ENCODE peak calls at places on chromosomes 11 and 22, in four cellular contexts. S is HepG2, W is K562, Q is GM12878. V is an unnamed sample.

GRCh38 chr11:47477323-47477722 is 28.4 kb upstream of the RAPSN start:
- DNase-seq in S (no peak), W (no peak), Q (no peak), V (no peak)

GRCh38 chr11:10934293-10934850 is 76.5 kb upstream of the ZBED5 start:
- DNase-seq in S (no peak), W (peak; percentile 59), Q (no peak), V (no peak)

GRCh38 chr11:35549787-35550186 is 24.4 kb upstream of the PAMR1 start:
- DNase-seq in S (no peak), W (no peak), Q (no peak), V (no peak)

GRCh38 chr11:8060801-8061554 is 20.0 kb upstream of the TUB start:
- DNase-seq in S (no peak), W (no peak), Q (no peak), V (no peak)

GRCh38 chr11:7098235-7098832 is 9.5 kb downstream of the RBMXL2 start:
- DNase-seq in S (peak; percentile 49), W (peak; percentile 46), Q (peak; percentile 40), V (no peak)

GRCh38 chr11:110050201-110050506 is 43.0 kb upstream of the ZC3H12C start:
- DNase-seq in S (no peak), W (no peak), Q (no peak), V (no peak)

GRCh38 chr11:124801014-124801413 is 808 bp upstream of the MSANTD2 start:
- DNase-seq in S (no peak), W (no peak), Q (no peak), V (no peak)

GRCh38 chr11:1251236-1251770 is 28.4 kb downstream of the MUC5B start:
- DNase-seq in S (no peak), W (no peak), Q (no peak), V (no peak)

GRCh38 chr11:66962247-66962646 is 4.1 kb upstream of the PC start:
- DNase-seq in S (no peak), W (no peak), Q (no peak), V (no peak)

GRCh38 chr11:8317164-8317563 is 53.5 kb upstream of the LMO1 start:
- DNase-seq in S (no peak), W (no peak), Q (no peak), V (no peak)

GRCh38 chr22:33687464-33687863 is 232.8 kb downstream of the LARGE1 start:
- DNase-seq in S (no peak), W (no peak), Q (no peak), V (no peak)

GRCh38 chr11:125356736-125357292 is 139.3 kb downstream of the FEZ1 start:
- DNase-seq in S (no peak), W (no peak), Q (no peak), V (no peak)

GRCh38 chr22:43179911-43180195 is 7.1 kb downstream of the TTLL12 start:
- DNase-seq in S (no peak), W (no peak), Q (no peak), V (no peak)

GRCh38 chr11:37988031-37988430 is 1390.0 kb upstream of the RAG2 start:
- DNase-seq in S (no peak), W (no peak), Q (no peak), V (no peak)

GRCh38 chr22:46902998-46903916 is 140.8 kb downstream of the TBC1D22A start:
- DNase-seq in S (no peak), W (no peak), Q (no peak), V (peak; percentile 58)

GRCh38 chr11:74135516-74135840 is 35.3 kb downstream of the C2CD3 start:
- DNase-seq in S (no peak), W (no peak), Q (no peak), V (no peak)

GRCh38 chr22:42519544-42520237 is at the start of gene RRP7A:
- DNase-seq in S (peak; percentile 48), W (peak; percentile 78), Q (no peak), V (peak; percentile 83)

GRCh38 chr11:20008870-20009644 is 151.2 kb downstream of the DBX1 start:
- DNase-seq in S (peak; percentile 56), W (no peak), Q (no peak), V (no peak)

GRCh38 chr22:22156716-22157499 is 87.7 kb upstream of the VPREB1 start:
- DNase-seq in S (peak; percentile 70), W (peak; percentile 98), Q (peak; percentile 59), V (peak; percentile 63)

GRCh38 chr11:121421149-121421906 is 30.8 kb upstream of the SORL1 start:
- DNase-seq in S (no peak), W (no peak), Q (no peak), V (no peak)

GRCh38 chr11:44243633-44244343 is 66.2 kb downstream of the ALX4 start:
- DNase-seq in S (peak; percentile 77), W (no peak), Q (no peak), V (peak; percentile 55)

GRCh38 chr22:48153726-48154125 is 1391.3 kb downstream of the TBC1D22A start:
- DNase-seq in S (no peak), W (no peak), Q (no peak), V (no peak)
- TF ChIP-seq ATF2 in S (no peak), W (no peak), Q (no peak), V (no peak)

DNA sequence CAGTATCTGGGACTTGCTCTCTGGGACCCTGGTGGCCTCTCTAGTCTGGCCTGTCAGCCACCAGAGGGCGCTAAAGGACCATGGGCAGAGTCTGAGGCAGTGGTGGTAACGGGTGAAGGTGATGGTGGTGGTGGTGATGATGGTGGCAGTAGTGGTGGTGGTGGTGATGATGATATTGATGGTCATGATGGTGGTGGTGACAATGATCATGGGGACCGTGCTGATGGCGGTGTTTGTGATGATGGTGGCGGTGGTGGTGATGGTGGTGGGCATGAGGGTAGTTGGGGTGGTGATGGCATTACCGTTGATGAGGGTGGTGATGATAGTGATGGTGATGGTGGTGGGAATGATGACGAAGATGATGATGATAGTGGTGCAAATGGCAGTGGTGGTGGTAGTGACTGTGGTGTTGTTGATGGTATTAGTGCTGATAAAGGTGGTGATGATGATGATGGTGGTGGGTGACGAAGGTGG is 16.0 kb downstream of the TRPM5 start:
- DNase-seq in S (peak; percentile 61), W (peak; percentile 76), Q (no peak), V (peak; percentile 88)
- TF ChIP-seq ETV6 in S (no peak), W (no peak), Q (no peak), V (no peak)

DNA sequence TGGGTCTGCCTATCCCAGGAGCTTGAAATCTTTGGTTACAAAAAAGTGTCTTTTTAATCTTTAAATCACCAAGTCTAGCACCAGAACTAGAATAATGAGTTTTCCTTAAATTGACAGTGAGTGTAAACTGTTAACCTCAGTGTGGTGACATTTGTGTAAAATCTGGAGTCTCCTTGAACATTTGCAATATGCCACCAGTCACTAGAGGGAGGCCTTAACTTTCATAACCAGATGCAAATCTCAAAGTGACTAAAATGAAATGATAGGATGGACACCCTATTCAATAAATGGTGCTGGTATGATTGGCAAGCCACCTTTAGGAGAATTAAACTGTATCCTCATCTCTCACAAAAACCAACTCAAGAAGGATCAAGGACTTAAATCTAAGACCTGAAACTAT is 8.3 kb upstream of the SCGB1D2 start:
- DNase-seq in S (no peak), W (no peak), Q (no peak), V (no peak)
- TF ChIP-seq CTCF in S (peak; percentile 46), W (peak; percentile 46), Q (no peak), V (no peak)

GRCh38 chr11:63404536-63404935 is 35.0 kb downstream of the SLC22A9 start:
- DNase-seq in S (peak; percentile 71), W (no peak), Q (no peak), V (no peak)

GRCh38 chr11:63406458-63406857 is 36.9 kb downstream of the SLC22A9 start:
- DNase-seq in S (no peak), W (no peak), Q (no peak), V (no peak)

GRCh38 chr11:63405114-63405513 is 35.5 kb downstream of the SLC22A9 start:
- DNase-seq in S (no peak), W (no peak), Q (no peak), V (no peak)
- TF ChIP-seq ATF2 in S (no peak), W (no peak), Q (no peak), V (no peak)

V was measured in WTC11.